ENCODE peak calls at places on chromosome 19, in eight cellular contexts. H is kidney epithelial cell, N is progenitor cell of endocrine pancreas, Z is fibroblast of lung, U is astrocyte of the spinal cord, A is WTC11, D is endothelial cell, C is AG04450. W is an unnamed sample.

GRCh38 chr19:39209196-39209595 is 5.1 kb upstream of the SYCN start:
- DNase-seq in H (no peak), N (no peak), Z (no peak), U (no peak), A (no peak), D (no peak), C (no peak), W (no peak)

GRCh38 chr19:45643927-45644771 is 5.0 kb upstream of the EML2 start:
- DNase-seq in H (no peak), N (no peak), Z (no peak), U (no peak), A (no peak), D (no peak), C (no peak), W (no peak)

GRCh38 chr19:58558623-58559274 is 338 bp upstream of the UBE2M start:
- DNase-seq in H (peak), N (peak), Z (peak), U (peak), A (peak), D (peak), C (peak), W (peak)

GRCh38 chr19:41206926-41207750 is 11.9 kb upstream of the AXL start:
- DNase-seq in H (no peak), N (no peak), Z (peak), U (no peak), A (no peak), D (no peak), C (no peak), W (no peak)

GRCh38 chr19:15902254-15902653 is 4.4 kb upstream of the CYP4F2 start:
- DNase-seq in H (no peak), N (no peak), Z (no peak), U (no peak), A (no peak), D (no peak), C (no peak), W (no peak)

GRCh38 chr19:10095948-10096614 is 6.4 kb downstream of the ANGPTL6 start:
- DNase-seq in H (peak), N (peak), Z (peak), U (peak), A (peak), D (peak), C (peak), W (peak)

GRCh38 chr19:2607712-2608601 is 94.5 kb downstream of the GNG7 start:
- DNase-seq in H (no peak), N (no peak), Z (no peak), U (no peak), A (no peak), D (no peak), C (no peak), W (peak)

GRCh38 chr19:54096642-54097106 is 3.9 kb downstream of the OSCAR start:
- DNase-seq in H (no peak), N (no peak), Z (peak), U (peak), A (peak), D (no peak), C (no peak), W (no peak)

GRCh38 chr19:12015015-12015752 is 20.3 kb downstream of the ZNF433 start:
- DNase-seq in H (no peak), N (no peak), Z (peak), U (no peak), A (no peak), D (no peak), C (no peak), W (no peak)

GRCh38 chr19:47505506-47505905 is 9.4 kb downstream of the NAPA start:
- DNase-seq in H (no peak), N (no peak), Z (no peak), U (no peak), A (no peak), D (no peak), C (no peak), W (no peak)

GRCh38 chr19:48395499-48395898 is 2.0 kb downstream of the GRIN2D start:
- DNase-seq in H (no peak), N (no peak), Z (no peak), U (no peak), A (no peak), D (no peak), C (no peak), W (no peak)

GRCh38 chr19:53511933-53512374 is 26.0 kb upstream of the ZNF331 start:
- DNase-seq in H (no peak), N (peak), Z (peak), U (peak), A (peak), D (peak), C (peak), W (peak)

GRCh38 chr19:3178973-3179738 is 587 bp downstream of the S1PR4 start:
- DNase-seq in H (no peak), N (no peak), Z (no peak), U (no peak), A (no peak), D (no peak), C (no peak), W (peak)

GRCh38 chr19:7326105-7326877 is 22.4 kb upstream of the ARHGEF18 start:
- DNase-seq in H (no peak), N (no peak), Z (peak), U (peak), A (peak), D (no peak), C (no peak), W (no peak)
- TF ChIP-seq CTCF in H (peak), N (peak), Z (peak), U (peak), A (peak), D (peak), C (peak), W (peak)

GRCh38 chr19:43616306-43616705 is 3.1 kb downstream of the ZNF428 start:
- DNase-seq in H (no peak), N (no peak), Z (no peak), U (no peak), A (no peak), D (no peak), C (no peak), W (no peak)

GRCh38 chr19:43619262-43620060 is at the start of gene ZNF428:
- DNase-seq in H (peak), N (peak), Z (peak), U (peak), A (peak), D (peak), C (peak), W (peak)

GRCh38 chr19:43616954-43617353 is 2.5 kb downstream of the ZNF428 start:
- DNase-seq in H (no peak), N (no peak), Z (no peak), U (no peak), A (no peak), D (no peak), C (no peak), W (no peak)

GRCh38 chr19:43620061-43621001 is 902 bp upstream of the ZNF428 start:
- DNase-seq in H (no peak), N (no peak), Z (no peak), U (no peak), A (no peak), D (no peak), C (no peak), W (peak)

GRCh38 chr19:43618921-43619261 is 538 bp downstream of the ZNF428 start:
- DNase-seq in H (no peak), N (no peak), Z (no peak), U (no peak), A (no peak), D (peak), C (no peak), W (no peak)
- TF ChIP-seq CTCF in H (no peak), N (no peak), Z (no peak), U (no peak), A (no peak), D (no peak), C (no peak), W (no peak)

DNA sequence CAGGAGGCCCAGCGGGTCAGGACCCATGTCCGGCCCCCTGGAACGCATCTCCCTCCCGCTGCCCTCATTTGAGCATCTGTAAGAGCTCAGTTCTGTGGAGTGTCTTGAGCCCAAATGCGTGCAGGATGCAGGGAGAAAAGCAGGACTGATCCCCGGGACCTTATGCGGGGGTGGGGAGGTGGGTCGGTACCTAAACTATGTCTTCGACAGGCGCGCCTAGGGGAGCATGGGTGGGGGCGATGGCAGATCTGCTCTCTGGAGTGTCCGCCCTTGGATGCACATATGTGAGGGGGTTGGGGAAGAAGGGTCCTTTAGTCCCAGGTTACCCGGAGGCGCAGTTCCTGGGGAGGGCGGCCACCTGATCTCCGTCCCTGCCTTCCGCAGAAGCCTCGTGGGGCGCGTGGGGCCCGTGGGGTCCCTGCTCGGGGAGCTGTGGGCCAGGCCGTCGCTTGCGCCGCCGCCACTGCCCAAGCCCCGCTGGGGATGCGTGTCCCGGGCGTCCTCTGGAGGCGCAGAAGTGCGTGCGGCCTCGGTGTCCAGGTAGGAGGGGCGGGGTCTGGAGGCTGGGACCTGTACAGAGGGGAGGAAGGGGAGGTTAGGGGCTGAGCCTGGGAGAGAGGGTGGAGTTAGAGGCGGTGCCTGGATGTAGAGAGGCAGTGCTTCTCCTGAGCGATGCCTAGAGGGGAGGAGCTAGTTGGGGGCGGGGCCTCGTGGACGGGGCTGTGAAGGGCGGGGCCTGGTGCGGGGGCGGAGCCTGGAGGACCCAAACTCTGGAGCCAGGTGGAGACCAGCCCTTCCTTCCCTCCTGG is 2.8 kb downstream of the CILP2 start:
- DNase-seq in H (no peak), N (peak), Z (peak), U (no peak), A (peak), D (peak), C (no peak), W (peak)
- TF ChIP-seq CTCF in H (no peak), N (no peak), Z (no peak), U (no peak), A (no peak), D (no peak), C (no peak), W (no peak)

GRCh38 chr19:50344661-50345318 is 15.6 kb upstream of the KCNC3 start:
- DNase-seq in H (no peak), N (no peak), Z (no peak), U (no peak), A (no peak), D (no peak), C (no peak), W (no peak)

GRCh38 chr19:50352242-50352641 is 13.2 kb downstream of the NAPSA start:
- DNase-seq in H (no peak), N (no peak), Z (no peak), U (no peak), A (no peak), D (no peak), C (no peak), W (no peak)

GRCh38 chr19:50349277-50350057 is 16.0 kb downstream of the NAPSA start:
- DNase-seq in H (no peak), N (no peak), Z (no peak), U (no peak), A (no peak), D (no peak), C (no peak), W (no peak)
- TF ChIP-seq CTCF in H (no peak), N (no peak), Z (no peak), U (no peak), A (no peak), D (no peak), C (no peak), W (no peak)

DNA sequence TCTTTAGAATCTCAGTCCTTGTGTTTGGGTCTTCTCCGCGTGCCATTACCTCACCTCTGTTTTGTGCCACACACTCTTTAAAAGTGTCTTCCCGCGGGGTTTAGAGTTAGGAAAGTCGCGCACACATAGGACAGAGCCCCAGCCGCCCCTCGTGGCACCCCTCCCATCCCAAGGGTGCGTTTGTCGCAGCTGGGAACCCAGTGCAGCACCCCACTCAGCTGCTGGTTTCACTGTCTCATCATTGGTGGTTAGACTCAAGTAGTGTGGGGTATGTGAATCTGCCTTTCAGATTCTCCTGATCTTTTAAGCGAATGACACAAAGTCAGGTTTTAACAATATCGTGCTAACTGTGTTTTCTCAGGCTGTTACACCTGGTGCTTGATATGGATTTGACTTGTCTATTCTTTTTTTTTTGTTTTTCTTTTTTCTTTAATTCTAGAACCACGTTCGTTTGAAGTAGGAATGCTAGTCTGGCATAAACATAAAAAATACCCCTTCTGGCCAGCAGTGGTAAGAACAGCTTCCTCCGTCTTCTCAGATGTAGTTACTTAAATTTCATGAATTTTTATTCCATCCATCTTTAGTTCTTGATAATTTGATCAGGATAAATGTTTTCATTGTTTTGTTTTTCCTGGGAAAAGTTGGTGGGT is 19.5 kb upstream of the NDUFS7 start:
- DNase-seq in H (no peak), N (no peak), Z (no peak), U (peak), A (no peak), D (no peak), C (no peak), W (no peak)
- TF ChIP-seq CTCF in H (no peak), N (peak), Z (peak), U (peak), A (no peak), D (peak), C (peak), W (peak)

DNA sequence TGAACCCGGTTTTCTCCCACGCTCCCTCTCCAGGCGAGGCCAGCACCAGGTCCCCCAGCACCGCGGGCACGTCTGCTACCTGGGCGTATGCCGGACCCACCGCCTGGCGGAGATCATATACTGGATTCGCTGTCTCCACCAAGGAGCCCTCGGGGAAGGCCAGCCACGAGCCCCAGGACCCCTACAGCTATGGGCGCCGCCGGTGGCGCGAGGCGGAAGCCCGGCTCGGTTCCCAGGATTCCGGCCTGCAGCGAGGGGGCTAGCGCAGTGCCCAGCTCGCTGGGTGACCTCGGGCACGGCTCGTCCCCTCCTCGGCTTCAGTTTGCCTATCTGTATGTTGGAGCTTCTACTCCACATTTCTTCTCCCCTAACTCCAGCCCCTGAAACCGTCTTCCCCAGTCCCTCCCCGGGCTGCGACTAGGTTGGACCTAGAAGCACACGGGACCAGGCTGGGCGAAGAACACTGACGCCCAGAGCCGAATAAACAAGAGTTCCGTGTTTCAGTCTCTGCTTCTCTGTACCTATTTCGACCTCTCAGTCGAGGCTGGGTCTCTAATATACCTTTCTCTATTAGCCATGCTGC is 752 bp upstream of the CPT1C start:
- DNase-seq in H (no peak), N (no peak), Z (no peak), U (no peak), A (no peak), D (no peak), C (no peak), W (no peak)
- TF ChIP-seq CTCF in H (no peak), N (no peak), Z (no peak), U (no peak), A (peak), D (peak), C (no peak), W (no peak)

DNA sequence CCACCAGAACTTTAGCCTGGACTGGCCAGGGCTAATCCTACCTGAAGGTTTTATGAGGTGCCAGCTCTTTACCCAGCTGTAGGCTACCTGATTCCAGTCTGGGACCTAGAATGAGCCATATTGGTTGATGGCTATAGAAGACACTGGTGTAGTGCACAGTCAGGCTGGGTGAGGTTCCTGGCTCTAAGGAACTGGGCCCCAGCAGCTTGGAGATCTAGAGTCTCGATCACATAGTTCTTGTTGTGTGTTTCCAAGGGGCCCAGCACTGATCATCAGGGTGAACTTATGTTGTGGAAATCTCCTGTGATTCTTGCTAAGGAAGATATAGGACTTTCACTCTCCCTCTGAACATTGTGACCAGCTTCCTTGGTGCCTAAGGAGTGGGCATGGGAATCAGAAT is 236.3 kb downstream of the ZNF536 start:
- DNase-seq in H (no peak), N (no peak), Z (no peak), U (no peak), A (no peak), D (no peak), C (no peak), W (no peak)
- TF ChIP-seq CTCF in H (no peak), N (no peak), Z (no peak), U (no peak), A (no peak), D (no peak), C (no peak), W (no peak)

W was measured in natural killer cell.